ENCODE peak calls at places on chromosomes 6 and 20, in five cellular contexts. One of them, this sample, is unnamed.
A peak's percentile ranks its signal among the peaks of the same experiment; 100 is the strongest.

GRCh38 chr6:156731436-156731835 is 45.7 kb upstream of the ARID1B start:
- DNase-seq in cerebellum: no peak
- DNase-seq in BJ: peak; percentile 19
- DNase-seq in ecto neural progenitor cell: no peak
- DNase-seq in activated naive CD4-positive, alpha-beta T cell: no peak
- DNase-seq in this sample: no peak

GRCh38 chr6:45187841-45188240 is 140.3 kb upstream of the RUNX2 start:
- DNase-seq in cerebellum: no peak
- DNase-seq in BJ: no peak
- DNase-seq in activated naive CD4-positive, alpha-beta T cell: no peak
- DNase-seq in ecto neural progenitor cell: no peak
- DNase-seq in this sample: no peak

GRCh38 chr6:56671651-56672461 is 29.2 kb upstream of the DST start:
- DNase-seq in BJ: no peak
- DNase-seq in ecto neural progenitor cell: no peak
- DNase-seq in activated naive CD4-positive, alpha-beta T cell: no peak
- DNase-seq in cerebellum: peak; percentile 26
- DNase-seq in this sample: no peak

GRCh38 chr6:13248053-13248452 is 80.3 kb downstream of the TBC1D7 start:
- DNase-seq in cerebellum: no peak
- DNase-seq in ecto neural progenitor cell: no peak
- DNase-seq in BJ: peak; percentile 26
- DNase-seq in activated naive CD4-positive, alpha-beta T cell: no peak
- DNase-seq in this sample: no peak

GRCh38 chr20:16327606-16328005 is 245.6 kb downstream of the KIF16B start:
- DNase-seq in BJ: no peak
- DNase-seq in cerebellum: no peak
- DNase-seq in activated naive CD4-positive, alpha-beta T cell: no peak
- DNase-seq in ecto neural progenitor cell: no peak
- DNase-seq in this sample: no peak

GRCh38 chr6:130517444-130517931 is 151.7 kb downstream of the TMEM200A start:
- DNase-seq in BJ: no peak
- DNase-seq in activated naive CD4-positive, alpha-beta T cell: no peak
- DNase-seq in ecto neural progenitor cell: no peak
- DNase-seq in cerebellum: no peak
- DNase-seq in this sample: no peak

GRCh38 chr20:39800111-39800510 is 838.0 kb downstream of the DHX35 start:
- DNase-seq in BJ: no peak
- DNase-seq in ecto neural progenitor cell: no peak
- DNase-seq in cerebellum: no peak
- DNase-seq in activated naive CD4-positive, alpha-beta T cell: no peak
- DNase-seq in this sample: no peak

GRCh38 chr6:42359021-42359420 is 92.7 kb downstream of the TRERF1 start:
- DNase-seq in activated naive CD4-positive, alpha-beta T cell: no peak
- DNase-seq in BJ: no peak
- DNase-seq in cerebellum: no peak
- DNase-seq in ecto neural progenitor cell: no peak
- DNase-seq in this sample: no peak

GRCh38 chr6:1749041-1749440 is 139.3 kb downstream of the FOXC1 start:
- DNase-seq in ecto neural progenitor cell: no peak
- DNase-seq in cerebellum: no peak
- DNase-seq in activated naive CD4-positive, alpha-beta T cell: no peak
- DNase-seq in BJ: no peak
- DNase-seq in this sample: no peak

GRCh38 chr6:2663123-2663522 is 87.6 kb downstream of the MYLK4 start:
- DNase-seq in activated naive CD4-positive, alpha-beta T cell: no peak
- DNase-seq in ecto neural progenitor cell: no peak
- DNase-seq in BJ: no peak
- DNase-seq in cerebellum: no peak
- DNase-seq in this sample: no peak

GRCh38 chr20:25464501-25465204 is 57.2 kb downstream of the GINS1 start:
- DNase-seq in ecto neural progenitor cell: no peak
- DNase-seq in cerebellum: no peak
- DNase-seq in BJ: no peak
- DNase-seq in activated naive CD4-positive, alpha-beta T cell: no peak
- DNase-seq in this sample: no peak

GRCh38 chr6:24549674-24550418 is 55.1 kb downstream of the ALDH5A1 start:
- DNase-seq in cerebellum: no peak
- DNase-seq in ecto neural progenitor cell: no peak
- DNase-seq in activated naive CD4-positive, alpha-beta T cell: no peak
- DNase-seq in BJ: no peak
- DNase-seq in this sample: no peak

GRCh38 chr6:12661690-12662089 is 54.9 kb upstream of the PHACTR1 start:
- DNase-seq in ecto neural progenitor cell: no peak
- DNase-seq in BJ: no peak
- DNase-seq in activated naive CD4-positive, alpha-beta T cell: no peak
- DNase-seq in cerebellum: no peak
- DNase-seq in this sample: no peak

GRCh38 chr6:111565316-111566221 is 40.1 kb downstream of the TRAF3IP2 start:
- DNase-seq in cerebellum: no peak
- DNase-seq in ecto neural progenitor cell: no peak
- DNase-seq in activated naive CD4-positive, alpha-beta T cell: no peak
- DNase-seq in BJ: no peak
- DNase-seq in this sample: no peak

This sample was measured in upper lobe of right lung.